ENCODE peak calls at places on chromosomes 5 and 9, in eight cellular contexts. K is left lung, B is HepG2, E is colonic mucosa, R is H1, Z is right atrium auricular region, H is A549, J is small intestine. Y is an unnamed sample.

GRCh38 chr5:10453564-10453963 is 11.9 kb downstream of the ROPN1L start:
- DNase-seq in R (no peak), E (no peak), J (no peak), B (no peak), Z (no peak), H (peak; percentile 59), K (peak; percentile 82), Y (no peak)

GRCh38 chr5:131164161-131164930 is 710 bp downstream of the HINT1 start:
- DNase-seq in H (peak; percentile 72), K (peak; percentile 93), R (peak; percentile 77), Z (peak; percentile 69), E (peak; percentile 74), J (peak; percentile 74), B (peak; percentile 46), Y (no peak)

GRCh38 chr5:121949885-121950284 is 11.9 kb upstream of the SRFBP1 start:
- DNase-seq in B (peak; percentile 34), Z (no peak), K (no peak), H (peak; percentile 49), E (peak; percentile 41), J (peak; percentile 62), R (no peak), Y (no peak)

GRCh38 chr5:172902497-172903472 is 56.4 kb upstream of the RPL26L1 start:
- DNase-seq in B (peak; percentile 90), J (peak; percentile 29), H (peak; percentile 99), E (peak; percentile 60), R (peak; percentile 62), K (peak; percentile 91), Z (peak; percentile 84), Y (peak; percentile 16)

GRCh38 chr5:74851684-74852353 is 14.4 kb downstream of the FAM169A start:
- DNase-seq in E (no peak), Z (no peak), K (no peak), H (peak; percentile 16), J (no peak), R (no peak), B (no peak), Y (no peak)

GRCh38 chr9:108727580-108728056 is 128.2 kb downstream of the ACTL7B start:
- DNase-seq in J (no peak), Z (peak; percentile 56), R (no peak), E (no peak), H (no peak), K (no peak), B (peak; percentile 57), Y (no peak)

GRCh38 chr5:143562935-143563334 is 159.4 kb upstream of the NR3C1 start:
- DNase-seq in H (peak; percentile 78), K (no peak), R (no peak), Z (peak; percentile 68), E (no peak), J (no peak), B (peak; percentile 82), Y (no peak)

GRCh38 chr5:174313615-174314014 is 268.1 kb downstream of the NSG2 start:
- DNase-seq in E (no peak), H (no peak), Z (no peak), R (peak; percentile 17), K (peak; percentile 41), J (no peak), B (no peak), Y (no peak)

GRCh38 chr9:121281614-121282291 is 13.8 kb downstream of the GSN start:
- DNase-seq in E (peak; percentile 95), Z (peak; percentile 89), H (peak; percentile 78), R (no peak), J (peak; percentile 98), K (peak; percentile 88), B (peak; percentile 85), Y (no peak)

GRCh38 chr5:54538156-54538555 is 20.6 kb downstream of the SNX18 start:
- DNase-seq in Z (no peak), E (no peak), K (no peak), H (no peak), J (no peak), B (no peak), R (no peak), Y (no peak)

GRCh38 chr5:54534306-54534705 is 16.7 kb downstream of the SNX18 start:
- DNase-seq in K (no peak), B (no peak), J (no peak), E (no peak), R (no peak), H (no peak), Z (no peak), Y (no peak)

GRCh38 chr5:54533541-54534179 is 16.1 kb downstream of the SNX18 start:
- DNase-seq in H (no peak), K (no peak), Z (no peak), R (no peak), J (peak; percentile 31), E (no peak), B (no peak), Y (no peak)

GRCh38 chr5:54537720-54538119 is 20.2 kb downstream of the SNX18 start:
- DNase-seq in H (no peak), B (no peak), K (no peak), J (no peak), R (no peak), E (no peak), Z (no peak), Y (no peak)

DNA sequence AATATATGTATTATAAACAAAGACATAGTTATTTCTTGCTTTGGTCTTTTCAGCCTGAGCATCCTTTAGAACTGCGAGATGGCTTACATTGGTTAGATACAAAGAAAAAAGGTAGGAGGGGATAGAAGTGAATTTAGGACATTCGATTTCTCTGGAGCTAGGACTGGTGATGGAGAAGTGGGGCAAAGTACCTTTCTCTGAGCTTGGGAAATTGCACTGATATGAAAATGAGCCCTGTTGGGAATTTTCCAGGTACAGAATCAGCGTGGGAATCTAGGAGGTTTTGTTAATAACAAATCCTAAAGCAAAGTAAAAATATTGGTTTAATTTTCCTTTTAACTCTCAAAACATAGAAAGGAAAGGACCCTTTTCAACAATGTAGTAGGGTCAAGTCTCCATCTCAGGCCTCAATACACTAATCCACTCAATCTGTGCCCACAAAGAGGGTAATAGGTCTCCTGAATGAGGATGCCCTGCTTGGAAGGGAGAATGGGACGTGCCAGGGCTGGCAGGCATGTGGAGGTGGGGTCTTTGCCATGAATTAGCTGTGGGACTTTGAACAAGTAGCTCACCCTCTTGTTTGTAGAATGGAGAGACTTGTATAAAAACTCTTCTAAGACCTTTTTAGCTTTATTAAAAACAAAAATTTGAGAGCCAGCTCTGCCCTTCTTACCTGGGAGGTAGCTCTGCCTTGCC is 17.7 kb downstream of the SNX18 start:
- DNase-seq in Z (no peak), H (no peak), J (peak; percentile 54), B (no peak), E (no peak), K (no peak), R (no peak), Y (no peak)
- H3K27ac ChIP-seq in Z (no peak overlapping the region), H (no peak overlapping the region), J (no peak overlapping the region), B (no peak overlapping the region), E (no peak overlapping the region), K (peak overlapping the region; percentile 74), R (no peak overlapping the region), Y (no peak overlapping the region)

GRCh38 chr5:133890308-133890707 is 78.1 kb downstream of the C5orf15 start:
- DNase-seq in E (no peak), H (no peak), K (no peak), J (no peak), Z (no peak), R (no peak), B (no peak), Y (no peak)
- H3K4me1 ChIP-seq in E (no peaks in the 10 kb centered on the region), H (no peaks in the 10 kb centered on the region), K (no peaks in the 10 kb centered on the region), J (no peaks in the 10 kb centered on the region), Z (peaks cover 19% of the 10 kb centered on the region), R (no peaks in the 10 kb centered on the region), B (no peaks in the 10 kb centered on the region), Y (no peaks in the 10 kb centered on the region)

GRCh38 chr5:90477816-90478215 is 3.2 kb downstream of the POLR3G start:
- DNase-seq in K (no peak), R (no peak), Z (no peak), J (no peak), H (no peak), B (no peak), E (no peak), Y (no peak)

GRCh38 chr5:90477073-90477472 is 2.4 kb downstream of the POLR3G start:
- DNase-seq in K (no peak), Z (no peak), R (peak; percentile 64), J (no peak), H (no peak), E (no peak), B (no peak), Y (no peak)

GRCh38 chr5:90473321-90474234 is 993 bp downstream of the MBLAC2 start:
- DNase-seq in J (peak; percentile 38), K (peak; percentile 89), R (peak; percentile 71), H (peak; percentile 34), B (peak; percentile 12), Z (peak; percentile 61), E (peak; percentile 57), Y (no peak)

GRCh38 chr5:90474235-90475107 is at the start of the genes MBLAC2 and POLR3G:
- DNase-seq in E (peak; percentile 96), Z (peak; percentile 90), J (peak; percentile 93), K (peak; percentile 96), B (peak; percentile 86), H (peak; percentile 96), R (peak; percentile 97), Y (no peak)

DNA sequence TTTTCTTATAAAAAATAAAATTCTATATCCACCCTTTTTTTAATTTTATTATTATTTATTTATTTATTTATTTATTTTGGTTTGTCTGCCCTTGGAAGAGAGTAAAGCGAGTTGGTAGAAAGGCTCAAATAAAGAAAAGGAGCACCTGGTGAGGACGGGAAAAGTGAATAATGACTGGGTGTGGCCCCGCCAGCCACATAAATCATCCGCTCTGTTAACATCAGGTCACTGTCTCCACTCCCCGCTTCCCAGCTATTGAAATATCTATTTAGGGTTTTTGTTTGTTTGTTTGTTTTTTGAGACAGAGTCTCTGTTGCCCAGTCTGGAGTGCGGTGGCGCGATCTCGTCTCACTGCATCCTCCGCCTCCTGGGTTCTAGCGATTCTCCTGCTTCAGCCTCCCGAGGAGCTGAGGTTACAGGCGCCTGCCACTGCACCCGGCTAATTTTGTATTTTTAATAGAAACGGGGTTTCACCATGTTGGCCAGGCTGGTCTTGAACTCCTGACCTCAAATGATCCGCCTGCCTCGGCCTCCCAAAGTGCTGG is 844 bp downstream of the POLR3G start:
- DNase-seq in H (no peak), B (no peak), K (no peak), E (peak; percentile 28), Z (no peak), J (peak; percentile 1), R (no peak), Y (no peak)
- H3K4me3 ChIP-seq in H (peak overlapping the region; percentile 80), B (peak overlapping the region; percentile 83), K (peak overlapping the region; percentile 87), E (peak overlapping the region; percentile 63), Z (peak overlapping the region; percentile 77), J (no peak overlapping the region), R (peak overlapping the region; percentile 89), Y (peak overlapping the region; percentile 65)

GRCh38 chr9:81028504-81028903 is 660.8 kb downstream of the TLE1 start:
- DNase-seq in J (no peak), B (peak; percentile 18), K (no peak), E (no peak), R (no peak), H (peak; percentile 81), Z (no peak), Y (no peak)
- H3K27ac ChIP-seq in J (no peak overlapping the region), B (no peak overlapping the region), K (no peak overlapping the region), E (no peak overlapping the region), R (no peak overlapping the region), H (peak overlapping the region; percentile 45), Z (no peak overlapping the region), Y (no peak overlapping the region)

DNA sequence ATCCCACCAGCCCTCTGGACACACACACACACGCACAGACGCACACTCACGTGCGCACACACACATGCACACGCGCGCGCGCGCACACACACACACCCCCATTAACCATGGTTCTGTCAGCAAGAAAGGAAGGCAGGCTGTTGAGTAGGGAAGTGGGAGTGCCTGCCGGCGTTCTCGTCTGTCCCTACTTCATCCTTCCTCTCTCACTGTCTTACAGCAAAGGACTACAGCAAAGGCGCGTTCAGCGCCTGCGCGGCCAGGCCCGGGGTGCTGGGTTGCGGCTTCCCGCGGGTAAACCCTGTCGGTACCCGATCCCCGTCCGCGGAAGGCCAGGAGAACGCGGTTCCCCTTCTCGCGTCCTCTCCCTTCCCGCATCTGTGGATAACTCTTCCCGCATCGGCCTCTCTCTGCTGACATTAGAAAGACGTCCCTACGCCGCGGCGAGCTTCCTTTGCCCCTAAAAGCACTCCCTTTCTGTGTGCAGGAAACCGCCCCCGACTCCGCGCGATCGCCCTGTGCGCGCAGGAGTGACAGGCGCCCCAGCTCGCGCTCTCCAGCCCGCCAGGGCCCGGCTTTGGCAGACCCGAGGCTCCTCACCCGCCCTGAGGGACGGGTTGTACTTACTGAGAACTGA is 219.2 kb downstream of the AGTPBP1 start:
- DNase-seq in Z (no peak), J (no peak), R (peak; percentile 85), H (peak; percentile 44), K (peak; percentile 94), B (no peak), E (no peak), Y (no peak)
- H3K4me1 ChIP-seq in Z (peaks cover 15% of the 10 kb centered on the region), J (no peaks in the 10 kb centered on the region), R (peaks cover 4% of the 10 kb centered on the region), H (peaks cover 2% of the 10 kb centered on the region), K (peaks cover 18% of the 10 kb centered on the region), B (no peaks in the 10 kb centered on the region), E (no peaks in the 10 kb centered on the region), Y (peaks cover 2% of the 10 kb centered on the region)